ENCODE peak calls at places on chromosomes 16 and 17, in four cellular contexts. K is IMR-90, G is K562, U is GM12878. L is an unnamed sample.

GRCh38 chr17:56085576-56086267 is 67.6 kb upstream of the ANKFN1 start:
- DNase-seq in U (no peak), K (no peak), G (no peak), L (no peak)

GRCh38 chr17:21228111-21228510 is 14.2 kb upstream of the TMEM11 start:
- DNase-seq in U (no peak), K (no peak), G (no peak), L (no peak)

GRCh38 chr16:7509919-7510705 is 177.5 kb downstream of the RBFOX1 start:
- DNase-seq in K (no peak), U (no peak), G (no peak), L (no peak)

GRCh38 chr17:67244621-67245072 is 349 bp downstream of the HELZ start:
- DNase-seq in U (no peak), G (peak), K (no peak), L (no peak)

GRCh38 chr16:46748775-46749705 is 896 bp upstream of the MYLK3 start:
- DNase-seq in U (peak), K (no peak), G (no peak), L (no peak)

GRCh38 chr17:48542956-48543853 is 1.7 kb downstream of the HOXB2 start:
- DNase-seq in G (peak), K (peak), U (no peak), L (peak)

GRCh38 chr17:8875416-8875815 is 7.9 kb upstream of the PIK3R6 start:
- DNase-seq in K (no peak), U (no peak), G (no peak), L (no peak)

GRCh38 chr17:76667786-76668453 is 24.4 kb upstream of the ST6GALNAC1 start:
- DNase-seq in U (no peak), G (no peak), K (no peak), L (no peak)

GRCh38 chr17:1493291-1493980 is 950 bp upstream of the MYO1C start:
- DNase-seq in K (no peak), G (no peak), U (no peak), L (peak)

GRCh38 chr16:22323998-22324786 is 27.0 kb downstream of the POLR3E start:
- DNase-seq in K (no peak), G (no peak), U (no peak), L (no peak)

GRCh38 chr16:57358527-57359095 is at the start of gene CCL22:
- DNase-seq in K (no peak), U (peak), G (no peak), L (no peak)
- TF ChIP-seq FOS in K (no peak), U (no peak), G (no peak), L (no peak)

GRCh38 chr17:39982069-39982371 is 1.4 kb downstream of the PSMD3 start:
- DNase-seq in K (no peak), G (no peak), U (no peak), L (no peak)

GRCh38 chr17:39981207-39982068 is 831 bp downstream of the PSMD3 start:
- DNase-seq in U (no peak), K (no peak), G (no peak), L (peak)

GRCh38 chr17:39979865-39980401 is 674 bp upstream of the PSMD3 start:
- DNase-seq in G (peak), K (peak), U (no peak), L (no peak)

GRCh38 chr17:39980402-39981206 is at the start of gene PSMD3:
- DNase-seq in G (peak), U (peak), K (peak), L (peak)

GRCh38 chr17:39979021-39979660 is 1.5 kb upstream of the PSMD3 start:
- DNase-seq in G (no peak), K (peak), U (no peak), L (no peak)
- TF ChIP-seq FOS in G (no peak), K (peak), U (no peak), L (no peak)

DNA sequence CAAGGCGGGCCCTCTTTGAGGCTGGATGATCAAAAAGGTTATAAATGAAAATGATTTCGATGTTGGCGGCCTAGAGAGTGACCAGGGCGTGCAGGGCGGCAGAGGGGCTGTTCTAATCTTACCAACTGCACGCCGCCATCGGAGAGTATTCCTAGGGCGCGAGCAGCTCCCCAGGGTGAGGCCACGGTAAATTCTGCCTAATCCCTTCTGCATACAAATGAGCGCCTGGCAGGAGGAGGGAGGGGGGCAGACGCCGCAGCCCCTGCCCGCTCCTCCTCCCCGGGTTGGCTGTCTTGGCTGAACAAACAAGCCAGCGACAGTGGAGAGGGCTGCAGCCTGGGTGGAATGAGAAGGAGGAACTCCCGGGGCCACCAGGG is 183.5 kb downstream of the C16orf78 start:
- DNase-seq in U (no peak), K (no peak), G (no peak), L (no peak)
- TF ChIP-seq FOS in U (no peak), K (no peak), G (no peak), L (no peak)

GRCh38 chr17:28760561-28760960 is 16.8 kb downstream of the TRAF4 start:
- DNase-seq in U (no peak), G (no peak), K (no peak), L (no peak)

GRCh38 chr17:28765038-28765437 is 21.2 kb downstream of the TRAF4 start:
- DNase-seq in U (no peak), K (no peak), G (no peak), L (no peak)

GRCh38 chr17:28760987-28761562 is 17.3 kb downstream of the TRAF4 start:
- DNase-seq in K (peak), U (no peak), G (no peak), L (peak)

GRCh38 chr17:28763137-28763799 is 19.5 kb downstream of the TRAF4 start:
- DNase-seq in U (no peak), K (no peak), G (no peak), L (no peak)

GRCh38 chr17:28763804-28764266 is 20.0 kb downstream of the TRAF4 start:
- DNase-seq in K (peak), U (no peak), G (peak), L (peak)
- TF ChIP-seq FOS in K (no peak), U (no peak), G (no peak), L (no peak)

DNA sequence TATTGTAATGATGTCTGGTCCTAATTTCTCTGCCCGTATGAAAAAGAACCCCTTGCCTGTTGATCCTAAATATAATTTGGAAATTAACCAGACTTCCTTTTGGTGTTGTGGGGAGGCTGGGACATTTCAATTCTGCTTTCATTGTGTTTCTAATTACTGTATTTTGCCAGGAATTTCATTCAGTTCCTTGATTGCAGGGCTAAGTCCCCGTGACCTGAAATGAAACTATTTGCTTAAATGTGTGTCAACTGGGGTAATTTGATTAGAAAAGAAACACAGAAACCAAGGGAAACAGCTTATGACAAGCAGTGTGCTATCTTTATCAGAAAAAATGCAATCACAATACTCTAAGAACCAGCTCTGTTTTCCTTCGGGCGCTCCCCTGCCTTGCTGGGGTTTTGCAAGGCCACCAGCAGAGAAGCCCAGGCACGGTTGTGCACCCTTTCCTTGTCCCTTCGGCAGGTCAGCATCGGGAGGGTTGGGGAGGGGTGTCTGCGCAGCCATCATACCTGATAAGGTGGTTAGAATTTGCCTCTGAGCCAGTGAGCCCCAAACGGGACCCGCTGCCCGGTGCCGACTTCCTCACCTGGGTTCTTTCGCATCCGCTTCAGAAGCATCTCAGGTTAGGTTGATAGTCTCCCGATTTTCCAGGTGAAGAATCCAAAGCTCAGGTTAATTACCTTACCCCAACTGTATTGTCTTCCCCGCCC is 19.4 kb downstream of the KLHL36 start:
- DNase-seq in G (no peak), U (no peak), K (no peak), L (no peak)
- TF ChIP-seq FOS in G (no peak), U (no peak), K (no peak), L (no peak)

GRCh38 chr17:74856113-74856512 is 3.6 kb downstream of the GRIN2C start:
- DNase-seq in G (no peak), K (no peak), U (no peak), L (no peak)

GRCh38 chr17:74854792-74855191 is 4.9 kb downstream of the GRIN2C start:
- DNase-seq in K (no peak), U (no peak), G (no peak), L (no peak)

GRCh38 chr17:74853669-74854068 is 6.0 kb downstream of the GRIN2C start:
- DNase-seq in G (no peak), U (no peak), K (no peak), L (no peak)

GRCh38 chr17:74853048-74853397 is 6.7 kb downstream of the GRIN2C start:
- DNase-seq in U (no peak), G (no peak), K (no peak), L (no peak)

DNA sequence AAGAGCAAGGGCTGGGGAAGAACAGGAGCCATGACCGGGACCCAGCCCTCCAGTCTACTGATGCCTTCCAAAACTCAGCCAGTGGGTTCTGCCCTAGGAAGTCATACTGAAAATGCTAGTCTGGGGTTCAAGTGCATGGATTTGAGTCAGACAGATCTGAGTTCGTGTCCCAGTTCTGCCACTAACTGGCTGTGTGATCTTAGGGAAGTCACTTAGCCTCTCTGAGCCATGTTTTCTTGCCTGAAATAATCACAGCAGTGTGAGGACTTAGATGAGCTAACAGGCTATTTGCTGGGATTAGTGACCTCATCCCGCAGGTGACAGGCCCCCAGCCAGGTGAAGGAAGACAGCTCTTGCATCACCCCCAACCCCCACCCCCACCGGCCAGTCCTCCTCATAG is 4.4 kb downstream of the GRIN2C start:
- DNase-seq in G (no peak), K (no peak), U (no peak), L (no peak)
- TF ChIP-seq FOS in G (no peak), K (no peak), U (no peak), L (no peak)

DNA sequence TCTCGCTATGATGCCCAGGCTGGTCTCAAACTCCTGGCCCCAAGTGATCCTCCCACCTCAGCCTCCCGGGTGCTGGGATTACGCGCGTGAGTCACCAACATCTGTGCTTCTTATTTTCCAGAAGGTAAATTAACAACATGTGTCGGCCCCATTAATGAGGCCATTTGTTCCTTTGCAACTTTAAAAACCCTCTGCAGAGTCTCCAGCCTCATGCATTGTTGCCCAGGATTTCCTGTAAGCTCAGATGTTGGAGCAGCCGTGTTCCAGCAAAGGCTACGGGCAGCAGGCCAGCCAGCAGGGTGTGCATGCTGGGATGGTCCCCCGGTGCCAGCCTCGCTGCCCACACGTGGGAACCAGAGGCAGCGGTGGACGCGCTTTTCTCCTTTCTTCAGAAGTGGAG is 19.1 kb upstream of the HEXD start:
- DNase-seq in G (no peak), K (peak), U (no peak), L (peak)
- TF ChIP-seq FOS in G (no peak), K (no peak), U (no peak), L (no peak)

DNA sequence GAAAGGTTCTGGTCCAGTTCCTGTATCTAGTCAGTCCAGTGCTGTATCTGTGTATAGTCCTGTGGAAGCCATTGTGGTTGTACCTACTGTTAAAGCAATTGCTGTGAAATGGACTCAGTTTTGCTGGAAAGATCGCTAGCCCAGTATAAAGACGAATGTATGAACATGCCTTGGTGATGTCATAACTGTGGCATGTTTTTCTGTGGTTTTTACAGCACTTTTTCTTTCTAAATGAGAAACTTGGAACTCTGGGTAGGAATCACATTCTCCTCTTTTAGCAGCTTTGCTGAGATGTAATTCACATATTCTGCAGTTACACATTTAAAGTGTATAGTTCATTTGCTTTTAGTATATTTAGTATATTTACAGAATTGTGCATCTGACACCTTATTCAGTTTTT is 58.1 kb downstream of the MAP2K4 start:
- DNase-seq in K (peak), G (no peak), U (no peak), L (no peak)
- TF ChIP-seq FOS in K (no peak), G (no peak), U (no peak), L (no peak)